ENCODE peak calls at places on chromosomes 7 and 10, in six cellular contexts. E is GM12892, Z is breast epithelium, U is Panc1, N is transverse colon, B is endothelial cell of umbilical vein. R is an unnamed sample.

GRCh38 chr10:114703377-114704125 is 45.5 kb upstream of the ABLIM1 start:
- DNase-seq in B (peak), Z (no peak), N (no peak), E (no peak), U (no peak), R (no peak)

GRCh38 chr7:1248077-1248458 is 15.4 kb downstream of the UNCX start:
- DNase-seq in E (no peak), B (no peak), U (no peak), Z (no peak), N (no peak), R (no peak)

GRCh38 chr7:43586251-43586900 is 3.5 kb downstream of the STK17A start:
- DNase-seq in Z (no peak), E (no peak), N (no peak), U (no peak), B (peak), R (no peak)

GRCh38 chr10:112369495-112370423 is 4.2 kb upstream of the ACSL5 start:
- DNase-seq in E (no peak), U (no peak), B (no peak), Z (no peak), N (peak), R (no peak)

GRCh38 chr7:44769381-44770209 is 20.9 kb downstream of the ZMIZ2 start:
- DNase-seq in Z (no peak), N (peak), U (no peak), B (no peak), E (no peak), R (no peak)

GRCh38 chr10:103691723-103692380 is 163.5 kb downstream of the SH3PXD2A start:
- DNase-seq in U (no peak), Z (no peak), N (no peak), B (no peak), E (peak), R (no peak)

GRCh38 chr10:93357680-93358079 is 124.5 kb downstream of the MYOF start:
- DNase-seq in U (no peak), B (peak), N (no peak), E (no peak), Z (no peak), R (no peak)

GRCh38 chr10:77637474-77637985 is at the start of gene KCNMA1:
- DNase-seq in B (no peak), U (no peak), Z (no peak), E (no peak), N (peak), R (no peak)

GRCh38 chr10:86533328-86533727 is 11.7 kb upstream of the WAPL start:
- DNase-seq in Z (no peak), B (no peak), U (no peak), N (no peak), E (no peak), R (no peak)

GRCh38 chr7:159115601-159116501 is 28.8 kb downstream of the VIPR2 start:
- DNase-seq in Z (no peak), U (no peak), B (no peak), E (no peak), N (no peak), R (no peak)

GRCh38 chr10:96673318-96674099 is 46.8 kb downstream of the PIK3AP1 start:
- DNase-seq in U (no peak), N (peak), E (no peak), B (peak), Z (no peak), R (no peak)

GRCh38 chr10:92834981-92835380 is 13.3 kb upstream of the EXOC6 start:
- DNase-seq in U (no peak), N (no peak), E (no peak), Z (no peak), B (peak), R (no peak)

GRCh38 chr10:51083280-51083986 is 9.1 kb downstream of the PRKG1 start:
- DNase-seq in B (no peak), N (no peak), U (no peak), Z (no peak), E (no peak), R (no peak)

GRCh38 chr10:74314166-74314565 is 163.1 kb downstream of the ADK start:
- DNase-seq in U (no peak), B (peak), Z (no peak), N (no peak), E (no peak), R (no peak)

GRCh38 chr10:68566955-68567354 is 6.8 kb downstream of the TET1 start:
- DNase-seq in B (no peak), Z (no peak), E (no peak), N (no peak), U (no peak), R (no peak)

GRCh38 chr7:91883676-91884362 is 3.3 kb upstream of the MTERF1 start:
- DNase-seq in N (no peak), B (no peak), U (no peak), E (no peak), Z (no peak), R (no peak)

GRCh38 chr10:19930936-19931859 is 115.0 kb downstream of the PLXDC2 start:
- DNase-seq in E (no peak), U (no peak), N (peak), B (peak), Z (no peak), R (no peak)

GRCh38 chr10:35822316-35822715 is 180.2 kb upstream of the FZD8 start:
- DNase-seq in N (peak), U (no peak), B (no peak), Z (peak), E (no peak), R (peak)

GRCh38 chr7:66330961-66331360 is 125.8 kb downstream of the TPST1 start:
- DNase-seq in B (no peak), U (no peak), Z (no peak), E (no peak), N (no peak), R (no peak)

GRCh38 chr10:80289451-80290287 is at the start of gene MAT1A:
- DNase-seq in U (no peak), Z (no peak), E (no peak), B (no peak), N (peak), R (no peak)

GRCh38 chr10:3207351-3207750 is 34.8 kb upstream of the PITRM1 start:
- DNase-seq in N (no peak), E (no peak), U (no peak), Z (no peak), B (no peak), R (no peak)

GRCh38 chr10:63213489-63213888 is 80.4 kb downstream of the NRBF2 start:
- DNase-seq in N (no peak), E (no peak), U (no peak), Z (no peak), B (no peak), R (no peak)

GRCh38 chr10:87866575-87866974 is 3.1 kb downstream of the PTEN start:
- DNase-seq in B (peak), Z (no peak), N (no peak), U (no peak), E (no peak), R (no peak)

GRCh38 chr10:62027841-62028501 is 126.5 kb downstream of the ARID5B start:
- DNase-seq in U (no peak), B (no peak), E (no peak), N (no peak), Z (no peak), R (no peak)

GRCh38 chr7:82109288-82109687 is 334.3 kb downstream of the CACNA2D1 start:
- DNase-seq in U (peak), B (peak), N (no peak), Z (no peak), E (no peak), R (no peak)

GRCh38 chr7:20698469-20698868 is 83.0 kb downstream of the ABCB5 start:
- DNase-seq in U (no peak), N (no peak), Z (no peak), B (no peak), E (no peak), R (no peak)
- TF ChIP-seq POLR2AphosphoS5 in U (no peak), N (no peak), Z (no peak), B (no peak), E (no peak), R (no peak)

GRCh38 chr10:26214004-26214403 is 2.6 kb upstream of the GAD2 start:
- DNase-seq in E (no peak), B (no peak), Z (no peak), N (no peak), U (no peak), R (no peak)
- TF ChIP-seq POLR2AphosphoS5 in E (no peak), B (no peak), Z (no peak), N (no peak), U (no peak), R (no peak)

GRCh38 chr10:37952051-37952815 is 24.2 kb downstream of the ZNF25 start:
- DNase-seq in B (no peak), Z (no peak), U (no peak), N (no peak), E (no peak), R (no peak)
- TF ChIP-seq POLR2AphosphoS5 in B (no peak), Z (no peak), U (no peak), N (no peak), E (no peak), R (no peak)

GRCh38 chr10:15168296-15168780 is at the start of gene NMT2:
- DNase-seq in U (no peak), N (no peak), E (peak), Z (peak), B (peak), R (no peak)
- TF ChIP-seq POLR2AphosphoS5 in U (peak), N (peak), E (peak), Z (peak), B (peak), R (peak)